ENCODE peak calls at places on chromosomes 3 and 15, in six cellular contexts. One of them, this sample, is unnamed. For H3K4me1, the result is how much of the 10 kb centered on the place peaks cover.

GRCh38 chr15:101597360-101597928 is 54.7 kb downstream of the TM2D3 start:
- DNase-seq in right atrium auricular region: no peak
- DNase-seq in ovary: no peak
- DNase-seq in heart left ventricle: no peak
- DNase-seq in right cardiac atrium: no peak
- DNase-seq in cardiac muscle cell: no peak
- DNase-seq in this sample: no peak

GRCh38 chr15:80801891-80802680 is 22.9 kb downstream of the CEMIP start:
- DNase-seq in right atrium auricular region: no peak
- DNase-seq in ovary: no peak
- DNase-seq in heart left ventricle: peak
- DNase-seq in right cardiac atrium: peak
- DNase-seq in cardiac muscle cell: no peak
- DNase-seq in this sample: no peak

GRCh38 chr15:41936649-41937567 is 35.4 kb downstream of the EHD4 start:
- DNase-seq in right atrium auricular region: peak
- DNase-seq in ovary: no peak
- DNase-seq in heart left ventricle: peak
- DNase-seq in right cardiac atrium: peak
- DNase-seq in cardiac muscle cell: peak
- DNase-seq in this sample: peak

GRCh38 chr15:101464999-101465669 is 24.4 kb downstream of the PCSK6 start:
- DNase-seq in right atrium auricular region: no peak
- DNase-seq in ovary: no peak
- DNase-seq in heart left ventricle: no peak
- DNase-seq in right cardiac atrium: no peak
- DNase-seq in cardiac muscle cell: no peak
- DNase-seq in this sample: no peak

GRCh38 chr3:183823963-183824362 is 1.4 kb downstream of the MAP6D1 start:
- DNase-seq in right atrium auricular region: no peak
- DNase-seq in ovary: no peak
- DNase-seq in heart left ventricle: no peak
- DNase-seq in right cardiac atrium: no peak
- DNase-seq in cardiac muscle cell: no peak
- DNase-seq in this sample: no peak

GRCh38 chr15:25171856-25172687 is 217.3 kb downstream of the SNRPN start:
- DNase-seq in right atrium auricular region: peak
- DNase-seq in ovary: no peak
- DNase-seq in heart left ventricle: peak
- DNase-seq in right cardiac atrium: peak
- DNase-seq in cardiac muscle cell: no peak
- DNase-seq in this sample: no peak

GRCh38 chr15:91263632-91264477 is 163.8 kb downstream of the SV2B start:
- DNase-seq in right atrium auricular region: peak
- DNase-seq in ovary: peak
- DNase-seq in heart left ventricle: peak
- DNase-seq in right cardiac atrium: peak
- DNase-seq in cardiac muscle cell: peak
- DNase-seq in this sample: no peak

GRCh38 chr3:152834354-152835310 is at the start of gene P2RY1:
- DNase-seq in right atrium auricular region: peak
- DNase-seq in ovary: peak
- DNase-seq in heart left ventricle: peak
- DNase-seq in right cardiac atrium: peak
- DNase-seq in cardiac muscle cell: peak
- DNase-seq in this sample: no peak

GRCh38 chr15:88635343-88635742 is 3.5 kb upstream of the ISG20 start:
- DNase-seq in right atrium auricular region: no peak
- DNase-seq in ovary: no peak
- DNase-seq in heart left ventricle: no peak
- DNase-seq in right cardiac atrium: no peak
- DNase-seq in cardiac muscle cell: peak
- DNase-seq in this sample: peak

GRCh38 chr15:32738677-32739076 is 20.9 kb downstream of the GREM1 start:
- DNase-seq in right atrium auricular region: no peak
- DNase-seq in ovary: no peak
- DNase-seq in heart left ventricle: no peak
- DNase-seq in right cardiac atrium: no peak
- DNase-seq in cardiac muscle cell: no peak
- DNase-seq in this sample: no peak

GRCh38 chr3:66831931-66832330 is 166.2 kb upstream of the KBTBD8 start:
- DNase-seq in right atrium auricular region: no peak
- DNase-seq in ovary: no peak
- DNase-seq in heart left ventricle: no peak
- DNase-seq in right cardiac atrium: no peak
- DNase-seq in cardiac muscle cell: no peak
- DNase-seq in this sample: no peak

GRCh38 chr15:90750186-90750585 is 33.0 kb downstream of the BLM start:
- DNase-seq in right atrium auricular region: no peak
- DNase-seq in ovary: no peak
- DNase-seq in heart left ventricle: no peak
- DNase-seq in right cardiac atrium: no peak
- DNase-seq in cardiac muscle cell: no peak
- DNase-seq in this sample: no peak

GRCh38 chr15:75045332-75046015 is 22.1 kb downstream of the PPCDC start:
- DNase-seq in right atrium auricular region: no peak
- DNase-seq in ovary: no peak
- DNase-seq in heart left ventricle: no peak
- DNase-seq in right cardiac atrium: no peak
- DNase-seq in cardiac muscle cell: no peak
- DNase-seq in this sample: no peak

GRCh38 chr15:73924258-73924921 is 1.9 kb upstream of the LOXL1 start:
- DNase-seq in right atrium auricular region: peak
- DNase-seq in ovary: peak
- DNase-seq in heart left ventricle: no peak
- DNase-seq in right cardiac atrium: peak
- DNase-seq in cardiac muscle cell: peak
- DNase-seq in this sample: no peak

GRCh38 chr15:82543155-82543554 is 2.9 kb upstream of the RPS17 start:
- DNase-seq in right atrium auricular region: peak
- DNase-seq in ovary: peak
- DNase-seq in heart left ventricle: no peak
- DNase-seq in right cardiac atrium: no peak
- DNase-seq in cardiac muscle cell: peak
- DNase-seq in this sample: peak

GRCh38 chr3:47005212-47006144 is 26.0 kb downstream of the NBEAL2 start:
- DNase-seq in right atrium auricular region: no peak
- DNase-seq in ovary: no peak
- DNase-seq in heart left ventricle: no peak
- DNase-seq in right cardiac atrium: peak
- DNase-seq in cardiac muscle cell: no peak
- DNase-seq in this sample: no peak

GRCh38 chr3:180332608-180333007 is 269.4 kb upstream of the TTC14 start:
- DNase-seq in right atrium auricular region: no peak
- DNase-seq in ovary: no peak
- DNase-seq in heart left ventricle: no peak
- DNase-seq in right cardiac atrium: no peak
- DNase-seq in cardiac muscle cell: no peak
- DNase-seq in this sample: no peak

GRCh38 chr3:58584690-58585004 is 7.5 kb upstream of the FAM107A start:
- DNase-seq in right atrium auricular region: no peak
- DNase-seq in ovary: no peak
- DNase-seq in heart left ventricle: no peak
- DNase-seq in right cardiac atrium: no peak
- DNase-seq in cardiac muscle cell: peak
- DNase-seq in this sample: no peak

GRCh38 chr3:196796317-196796716 is 56.7 kb downstream of the PAK2 start:
- DNase-seq in right atrium auricular region: no peak
- DNase-seq in ovary: no peak
- DNase-seq in heart left ventricle: no peak
- DNase-seq in right cardiac atrium: no peak
- DNase-seq in cardiac muscle cell: no peak
- DNase-seq in this sample: no peak

GRCh38 chr3:99637041-99637380 is 1.4 kb upstream of the COL8A1 start:
- DNase-seq in right atrium auricular region: no peak
- DNase-seq in ovary: no peak
- DNase-seq in heart left ventricle: no peak
- DNase-seq in right cardiac atrium: no peak
- DNase-seq in cardiac muscle cell: peak
- DNase-seq in this sample: no peak

GRCh38 chr15:74642724-74643367 is 27.2 kb downstream of the CLK3 start:
- DNase-seq in right atrium auricular region: no peak
- DNase-seq in ovary: no peak
- DNase-seq in heart left ventricle: no peak
- DNase-seq in right cardiac atrium: no peak
- DNase-seq in cardiac muscle cell: peak
- DNase-seq in this sample: no peak

GRCh38 chr3:30720586-30721313 is 114.3 kb downstream of the TGFBR2 start:
- DNase-seq in right atrium auricular region: no peak
- DNase-seq in ovary: no peak
- DNase-seq in heart left ventricle: no peak
- DNase-seq in right cardiac atrium: no peak
- DNase-seq in cardiac muscle cell: no peak
- DNase-seq in this sample: no peak

GRCh38 chr15:73142802-73143762 is 90.8 kb downstream of the NEO1 start:
- DNase-seq in right atrium auricular region: no peak
- DNase-seq in ovary: no peak
- DNase-seq in heart left ventricle: no peak
- DNase-seq in right cardiac atrium: no peak
- DNase-seq in cardiac muscle cell: no peak
- DNase-seq in this sample: no peak

GRCh38 chr3:48684054-48684349 is 1.7 kb downstream of the NCKIPSD start:
- DNase-seq in right atrium auricular region: no peak
- DNase-seq in ovary: no peak
- DNase-seq in heart left ventricle: no peak
- DNase-seq in right cardiac atrium: no peak
- DNase-seq in cardiac muscle cell: peak
- DNase-seq in this sample: no peak

GRCh38 chr15:56931674-56932507 is 13.4 kb downstream of the TCF12 start:
- DNase-seq in right atrium auricular region: no peak
- DNase-seq in ovary: no peak
- DNase-seq in heart left ventricle: no peak
- DNase-seq in right cardiac atrium: no peak
- DNase-seq in cardiac muscle cell: peak
- DNase-seq in this sample: peak

GRCh38 chr15:56927816-56928215 is 9.4 kb downstream of the TCF12 start:
- DNase-seq in right atrium auricular region: no peak
- DNase-seq in ovary: no peak
- DNase-seq in heart left ventricle: no peak
- DNase-seq in right cardiac atrium: no peak
- DNase-seq in cardiac muscle cell: no peak
- DNase-seq in this sample: no peak

GRCh38 chr15:56930663-56931313 is 12.3 kb downstream of the TCF12 start:
- DNase-seq in right atrium auricular region: no peak
- DNase-seq in ovary: no peak
- DNase-seq in heart left ventricle: no peak
- DNase-seq in right cardiac atrium: no peak
- DNase-seq in cardiac muscle cell: no peak
- DNase-seq in this sample: peak

GRCh38 chr15:56929389-56929788 is 10.9 kb downstream of the TCF12 start:
- DNase-seq in right atrium auricular region: no peak
- DNase-seq in ovary: no peak
- DNase-seq in heart left ventricle: no peak
- DNase-seq in right cardiac atrium: no peak
- DNase-seq in cardiac muscle cell: peak
- DNase-seq in this sample: no peak

GRCh38 chr15:56929933-56930332 is 11.5 kb downstream of the TCF12 start:
- DNase-seq in right atrium auricular region: no peak
- DNase-seq in ovary: no peak
- DNase-seq in heart left ventricle: no peak
- DNase-seq in right cardiac atrium: no peak
- DNase-seq in cardiac muscle cell: no peak
- DNase-seq in this sample: no peak
- H3K4me1 ChIP-seq in right atrium auricular region: under half
- H3K4me1 ChIP-seq in ovary: under half
- H3K4me1 ChIP-seq in heart left ventricle: under half
- H3K4me1 ChIP-seq in right cardiac atrium: under half
- H3K4me1 ChIP-seq in cardiac muscle cell: half or more
- H3K4me1 ChIP-seq in this sample: half or more

GRCh38 chr15:48333553-48333952 is 2.3 kb downstream of the DUT start:
- DNase-seq in right atrium auricular region: no peak
- DNase-seq in ovary: no peak
- DNase-seq in heart left ventricle: no peak
- DNase-seq in right cardiac atrium: no peak
- DNase-seq in cardiac muscle cell: no peak
- DNase-seq in this sample: no peak
- H3K27ac ChIP-seq in right atrium auricular region: no peak
- H3K27ac ChIP-seq in ovary: no peak
- H3K27ac ChIP-seq in heart left ventricle: no peak
- H3K27ac ChIP-seq in right cardiac atrium: no peak
- H3K27ac ChIP-seq in cardiac muscle cell: no peak
- H3K27ac ChIP-seq in this sample: peak

GRCh38 chr15:38072007-38072506 is 137.6 kb downstream of the TMCO5A start:
- DNase-seq in right atrium auricular region: peak
- DNase-seq in ovary: no peak
- DNase-seq in heart left ventricle: peak
- DNase-seq in right cardiac atrium: no peak
- DNase-seq in cardiac muscle cell: no peak
- DNase-seq in this sample: no peak

GRCh38 chr15:38072507-38073277 is 138.3 kb downstream of the TMCO5A start:
- DNase-seq in right atrium auricular region: peak
- DNase-seq in ovary: peak
- DNase-seq in heart left ventricle: peak
- DNase-seq in right cardiac atrium: peak
- DNase-seq in cardiac muscle cell: peak
- DNase-seq in this sample: no peak

GRCh38 chr15:38075466-38075865 is 141.0 kb downstream of the TMCO5A start:
- DNase-seq in right atrium auricular region: no peak
- DNase-seq in ovary: no peak
- DNase-seq in heart left ventricle: no peak
- DNase-seq in right cardiac atrium: no peak
- DNase-seq in cardiac muscle cell: no peak
- DNase-seq in this sample: no peak

GRCh38 chr15:38073278-38073930 is 139.0 kb downstream of the TMCO5A start:
- DNase-seq in right atrium auricular region: no peak
- DNase-seq in ovary: no peak
- DNase-seq in heart left ventricle: peak
- DNase-seq in right cardiac atrium: no peak
- DNase-seq in cardiac muscle cell: peak
- DNase-seq in this sample: no peak

GRCh38 chr15:38074029-38074428 is 139.6 kb downstream of the TMCO5A start:
- DNase-seq in right atrium auricular region: no peak
- DNase-seq in ovary: no peak
- DNase-seq in heart left ventricle: no peak
- DNase-seq in right cardiac atrium: no peak
- DNase-seq in cardiac muscle cell: peak
- DNase-seq in this sample: no peak
- H3K4me1 ChIP-seq in right atrium auricular region: under half
- H3K4me1 ChIP-seq in ovary: under half
- H3K4me1 ChIP-seq in heart left ventricle: under half
- H3K4me1 ChIP-seq in right cardiac atrium: under half
- H3K4me1 ChIP-seq in cardiac muscle cell: under half
- H3K4me1 ChIP-seq in this sample: under half

DNA sequence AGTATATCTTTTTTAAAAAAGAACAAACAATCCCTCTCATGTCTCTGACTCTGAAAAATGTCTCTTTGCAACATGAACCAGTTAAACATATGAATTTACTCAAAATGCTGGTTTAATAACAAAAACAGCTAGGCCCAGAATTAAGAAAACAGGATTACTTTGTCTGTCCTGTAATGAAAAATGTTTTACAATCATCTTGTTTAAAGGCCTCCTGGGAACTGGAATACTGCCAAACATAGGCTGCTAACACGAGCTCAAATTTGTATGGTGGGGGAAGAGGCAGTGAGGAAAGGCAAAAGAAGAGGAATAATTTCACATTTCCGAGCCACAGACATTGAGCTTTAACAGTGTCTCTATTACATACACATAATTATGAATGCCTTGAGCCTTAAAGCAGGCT is 61.7 kb upstream of the PPIB start:
- DNase-seq in right atrium auricular region: no peak
- DNase-seq in ovary: peak
- DNase-seq in heart left ventricle: peak
- DNase-seq in right cardiac atrium: no peak
- DNase-seq in cardiac muscle cell: peak
- DNase-seq in this sample: no peak
- H3K27ac ChIP-seq in right atrium auricular region: no peak
- H3K27ac ChIP-seq in ovary: no peak
- H3K27ac ChIP-seq in heart left ventricle: no peak
- H3K27ac ChIP-seq in right cardiac atrium: no peak
- H3K27ac ChIP-seq in cardiac muscle cell: no peak
- H3K27ac ChIP-seq in this sample: no peak